ENCODE peak calls at places on chromosomes 4 and X, in four cellular contexts. F, B, Q and P are unnamed samples. For H3K4me1 and H3K36me3, the result is how much of the 10 kb centered on the place peaks cover.

GRCh38 chr4:125393825-125394224 is 79.1 kb downstream of the FAT4 start:
- DNase-seq in F (no peak), B (peak), Q (no peak), P (no peak)

GRCh38 chr4:185742766-185743165 is 69.2 kb downstream of the SORBS2 start:
- DNase-seq in F (no peak), B (peak), Q (no peak), P (no peak)

GRCh38 chrX:21770631-21771321 is 12.9 kb upstream of the SMPX start:
- DNase-seq in F (no peak), B (peak), Q (no peak), P (no peak)

GRCh38 chrX:106903291-106903820 is at the start of gene RIPPLY1:
- DNase-seq in F (no peak), B (no peak), Q (no peak), P (no peak)

GRCh38 chr4:6155996-6156395 is 44.4 kb downstream of the JAKMIP1 start:
- DNase-seq in F (no peak), B (no peak), Q (no peak), P (no peak)

GRCh38 chr4:71860643-71861042 is 76.8 kb upstream of the GC start:
- DNase-seq in F (no peak), B (peak), Q (no peak), P (no peak)

GRCh38 chrX:55754861-55755294 is 37.3 kb downstream of the RRAGB start:
- DNase-seq in F (no peak), B (no peak), Q (no peak), P (no peak)

GRCh38 chrX:150990910-150991309 is 7.8 kb downstream of the HMGB3 start:
- DNase-seq in F (no peak), B (no peak), Q (no peak), P (no peak)

GRCh38 chr4:82484987-82485783 is 54.8 kb downstream of the ENOPH1 start:
- DNase-seq in F (no peak), B (no peak), Q (no peak), P (no peak)

GRCh38 chr4:182175788-182176519 is 67.2 kb upstream of the TENM3 start:
- DNase-seq in F (no peak), B (no peak), Q (no peak), P (no peak)

GRCh38 chrX:20231598-20231997 is 35.1 kb downstream of the RPS6KA3 start:
- DNase-seq in F (no peak), B (no peak), Q (no peak), P (no peak)

GRCh38 chrX:8815460-8816065 is 14.4 kb upstream of the FAM9A start:
- DNase-seq in F (no peak), B (peak), Q (peak), P (no peak)

GRCh38 chrX:107654778-107655761 is 26.8 kb downstream of the PRPS1 start:
- DNase-seq in F (peak), B (peak), Q (no peak), P (peak)

GRCh38 chrX:119181491-119181890 is 53.9 kb upstream of the KIAA1210 start:
- DNase-seq in F (no peak), B (peak), Q (no peak), P (no peak)

GRCh38 chr4:141133146-141134006 is at the start of gene RNF150:
- DNase-seq in F (peak), B (peak), Q (peak), P (no peak)

GRCh38 chrX:68929332-68930150 is 100.7 kb downstream of the EFNB1 start:
- DNase-seq in F (no peak), B (peak), Q (no peak), P (no peak)

GRCh38 chr4:85807247-85807915 is 332.4 kb downstream of the ARHGAP24 start:
- DNase-seq in F (no peak), B (peak), Q (no peak), P (no peak)

GRCh38 chr4:16297003-16297402 is 70.7 kb upstream of the TAPT1 start:
- DNase-seq in F (no peak), B (no peak), Q (no peak), P (no peak)

GRCh38 chrX:134172588-134173259 is 64.3 kb upstream of the CCDC160 start:
- DNase-seq in F (no peak), B (no peak), Q (no peak), P (no peak)

GRCh38 chr4:4320528-4320927 is 30.5 kb downstream of the ZBTB49 start:
- DNase-seq in F (no peak), B (no peak), Q (no peak), P (no peak)

GRCh38 chr4:127775843-127776242 is 6.3 kb upstream of the HSPA4L start:
- DNase-seq in F (no peak), B (no peak), Q (no peak), P (no peak)

GRCh38 chr4:183396187-183396738 is 48.2 kb upstream of the CDKN2AIP start:
- DNase-seq in F (no peak), B (no peak), Q (no peak), P (no peak)

GRCh38 chr4:1571165-1571908 is 112.8 kb downstream of the FAM53A start:
- DNase-seq in F (no peak), B (no peak), Q (no peak), P (no peak)
- H3K4me1 ChIP-seq in F (under half), B (under half), Q (under half), P (under half)

DNA sequence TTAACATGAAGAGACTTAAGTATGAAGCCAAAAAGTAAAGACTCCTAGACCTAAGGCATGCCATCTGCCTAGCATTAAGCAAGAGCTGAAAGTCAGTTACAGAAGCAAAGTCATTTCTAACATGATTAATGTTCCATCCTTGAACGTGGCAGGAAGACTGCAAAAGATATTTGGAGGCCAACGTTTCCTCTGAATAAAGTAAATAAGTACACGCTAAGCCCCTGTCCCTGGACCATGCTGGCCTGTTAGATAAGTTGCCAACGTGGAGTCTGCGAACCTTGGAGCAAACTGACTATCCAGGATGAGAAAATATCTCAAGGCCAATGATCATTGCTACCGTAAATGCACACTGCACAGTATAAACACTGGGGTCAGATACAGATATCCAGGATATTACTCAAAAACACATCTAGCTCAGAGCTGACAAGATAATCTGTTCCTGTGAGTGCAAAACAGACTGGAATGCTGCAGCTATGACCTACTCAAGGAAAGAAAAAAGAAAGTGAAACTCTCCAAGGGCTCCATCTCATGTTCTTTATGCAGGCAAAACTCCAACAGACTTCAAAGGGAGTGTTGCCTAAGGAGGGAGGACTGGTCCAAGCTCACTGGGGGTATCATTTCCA is 255.8 kb downstream of the COL25A1 start:
- DNase-seq in F (no peak), B (no peak), Q (no peak), P (no peak)
- H3K4me3 ChIP-seq in F (no peak), B (no peak), Q (no peak), P (no peak)

DNA sequence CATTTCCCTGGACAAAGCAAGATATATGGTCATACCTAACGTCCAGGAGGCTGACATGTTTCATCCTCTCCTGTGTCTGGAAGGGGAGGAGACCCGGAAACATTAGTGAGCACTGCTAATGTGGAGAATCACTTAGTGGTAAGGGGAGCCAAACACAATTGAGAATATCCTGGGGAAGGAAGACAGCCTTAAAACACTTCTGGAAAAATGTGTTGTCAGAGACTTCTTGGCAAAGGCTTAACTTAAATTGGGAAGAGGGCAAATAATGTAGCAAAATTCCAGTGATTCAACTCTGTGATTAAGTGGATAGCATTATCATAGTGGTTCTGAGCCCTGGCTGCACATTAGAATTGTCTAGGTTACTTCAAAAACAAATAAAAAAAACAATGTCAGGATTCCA is 39.5 kb downstream of the SPARCL1 start:
- DNase-seq in F (no peak), B (no peak), Q (no peak), P (no peak)
- H3K36me3 ChIP-seq in F (under half), B (under half), Q (under half), P (under half)

DNA sequence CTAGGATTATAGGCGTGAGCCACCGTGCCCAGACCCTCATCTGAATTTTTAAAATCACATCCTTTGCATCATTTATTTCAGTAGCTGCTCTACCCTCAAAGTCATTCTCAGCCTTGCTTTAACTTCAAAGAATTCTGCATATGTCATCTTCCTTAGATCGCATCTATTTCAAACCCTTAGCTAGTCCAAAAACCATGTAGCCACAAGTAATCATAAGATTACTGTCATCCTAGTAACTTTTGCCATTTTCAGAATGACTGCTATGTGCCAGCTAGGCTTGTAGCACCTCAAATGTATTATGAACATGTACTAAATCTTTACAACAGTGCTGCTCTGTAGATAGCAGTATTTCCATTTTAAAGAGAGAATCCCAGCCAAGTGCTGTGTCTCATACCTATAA is 45.5 kb upstream of the KLF3 start:
- DNase-seq in F (no peak), B (no peak), Q (no peak), P (no peak)
- H3K4me1 ChIP-seq in F (under half), B (under half), Q (under half), P (under half)

GRCh38 chr4:103098331-103098730 is 1.3 kb downstream of the BDH2 start:
- DNase-seq in F (no peak), B (no peak), Q (no peak), P (no peak)
- H3K4me3 ChIP-seq in F (no peak), B (no peak), Q (no peak), P (no peak)

DNA sequence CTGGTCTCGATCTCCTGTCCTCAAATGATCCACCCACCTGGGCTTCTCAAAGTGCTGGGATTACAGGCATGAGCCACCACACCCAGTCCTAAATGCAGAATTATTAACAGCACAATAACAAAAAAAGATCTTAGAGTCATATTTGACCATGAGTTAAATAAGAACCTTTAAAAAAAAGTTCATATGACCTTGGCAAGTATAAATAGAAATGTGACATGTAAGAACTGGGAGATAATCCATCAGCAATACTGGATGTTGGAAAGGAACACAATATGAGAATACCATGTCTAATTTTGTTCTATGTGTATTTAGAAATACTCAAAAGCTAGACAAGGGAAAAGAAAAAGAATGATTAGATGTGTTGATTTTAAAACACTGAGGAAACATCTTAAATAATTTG is 231.6 kb downstream of the RAPGEF2 start:
- DNase-seq in F (no peak), B (no peak), Q (no peak), P (no peak)
- H3K36me3 ChIP-seq in F (under half), B (under half), Q (under half), P (under half)

DNA sequence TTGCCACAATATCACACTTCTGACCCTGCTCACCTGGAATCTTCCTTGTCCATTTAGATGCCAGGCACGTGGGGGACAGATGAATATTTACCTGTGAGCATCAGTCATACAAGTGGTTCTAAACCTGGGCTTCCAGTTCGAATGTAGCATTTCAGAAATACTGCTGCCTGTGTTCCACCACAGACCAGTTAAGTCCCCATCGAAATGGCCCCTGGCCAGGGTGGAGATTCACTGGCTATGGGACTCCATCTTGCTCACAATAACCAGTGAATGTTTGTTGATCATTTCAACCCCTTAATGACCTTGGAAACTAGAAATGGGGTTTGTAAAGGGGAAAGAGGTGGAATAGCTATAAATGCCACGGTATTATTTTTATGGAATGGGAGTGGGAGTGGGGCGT is 73.8 kb downstream of the CLDN34 start:
- DNase-seq in F (no peak), B (no peak), Q (no peak), P (no peak)
- H3K4me1 ChIP-seq in F (under half), B (under half), Q (under half), P (under half)

DNA sequence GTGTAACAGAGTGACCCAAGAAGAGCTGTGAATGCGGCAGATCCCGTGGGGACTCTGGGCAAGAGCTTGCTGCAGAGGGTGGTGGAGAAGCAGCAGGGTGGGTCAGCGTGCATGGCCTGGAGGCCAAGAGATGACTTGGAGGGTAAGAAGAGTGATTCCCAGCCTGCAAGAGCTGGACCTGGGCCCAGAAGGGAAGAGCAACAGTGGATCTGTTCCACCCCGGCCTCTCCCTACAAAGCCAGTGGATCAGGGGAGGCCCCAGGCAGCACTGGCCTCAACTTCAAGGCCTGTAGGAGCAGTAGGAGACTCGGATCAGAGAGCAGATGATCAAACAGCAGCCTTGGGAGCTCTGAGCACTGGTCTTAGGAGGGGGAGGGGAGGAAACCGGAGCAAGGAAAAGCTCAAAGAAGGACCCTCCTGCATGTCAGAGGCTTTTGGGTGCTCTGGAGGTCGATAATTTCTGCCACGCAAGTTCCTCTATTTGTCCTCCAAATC is 7.6 kb downstream of the L1CAM start:
- DNase-seq in F (no peak), B (no peak), Q (no peak), P (no peak)
- H3K4me3 ChIP-seq in F (no peak), B (no peak), Q (no peak), P (no peak)

GRCh38 chr4:2933566-2934076 is 29.6 kb downstream of the NOP14 start:
- DNase-seq in F (no peak), B (no peak), Q (no peak), P (no peak)
- H3K36me3 ChIP-seq in F (under half), B (under half), Q (under half), P (under half)

GRCh38 chrX:154730271-154730883 is 20.5 kb downstream of the GAB3 start:
- DNase-seq in F (no peak), B (peak), Q (no peak), P (no peak)

GRCh38 chrX:154731203-154731602 is 19.7 kb downstream of the GAB3 start:
- DNase-seq in F (no peak), B (no peak), Q (no peak), P (no peak)

GRCh38 chrX:154727418-154728323 is 23.2 kb downstream of the GAB3 start:
- DNase-seq in F (no peak), B (peak), Q (no peak), P (no peak)

GRCh38 chrX:154729439-154729838 is 21.4 kb downstream of the GAB3 start:
- DNase-seq in F (no peak), B (no peak), Q (no peak), P (no peak)

GRCh38 chrX:154728791-154729190 is 22.1 kb downstream of the GAB3 start:
- DNase-seq in F (no peak), B (no peak), Q (no peak), P (no peak)
- H3K4me1 ChIP-seq in F (under half), B (half or more), Q (half or more), P (under half)